ENCODE peak calls at places on chromosome 17, in eight cellular contexts. One of them, this sample, is unnamed.

GRCh38 chr17:37711113-37711512 is 33.7 kb downstream of the HNF1B start:
- DNase-seq in thoracic aorta: no peak
- DNase-seq in lung: no peak
- DNase-seq in AG10803: no peak
- DNase-seq in AG09309: no peak
- DNase-seq in transverse colon: no peak
- DNase-seq in lower leg skin: no peak
- DNase-seq in mucosa of descending colon: no peak
- DNase-seq in this sample: no peak

GRCh38 chr17:77216435-77216980 is 75.7 kb downstream of the SEC14L1 start:
- DNase-seq in lower leg skin: no peak
- DNase-seq in lung: no peak
- DNase-seq in AG10803: no peak
- DNase-seq in thoracic aorta: no peak
- DNase-seq in transverse colon: no peak
- DNase-seq in mucosa of descending colon: no peak
- DNase-seq in AG09309: no peak
- DNase-seq in this sample: no peak

GRCh38 chr17:81090361-81091133 is 55.6 kb downstream of the BAIAP2 start:
- DNase-seq in transverse colon: peak
- DNase-seq in AG10803: peak
- DNase-seq in lower leg skin: peak
- DNase-seq in lung: peak
- DNase-seq in AG09309: no peak
- DNase-seq in mucosa of descending colon: peak
- DNase-seq in thoracic aorta: no peak
- DNase-seq in this sample: no peak

GRCh38 chr17:71633391-71633849 is 487.4 kb upstream of the SOX9 start:
- DNase-seq in mucosa of descending colon: peak
- DNase-seq in AG09309: peak
- DNase-seq in AG10803: peak
- DNase-seq in thoracic aorta: no peak
- DNase-seq in lower leg skin: no peak
- DNase-seq in lung: no peak
- DNase-seq in transverse colon: peak
- DNase-seq in this sample: no peak

GRCh38 chr17:18968945-18969887 is 17.3 kb downstream of the SLC5A10 start:
- DNase-seq in lung: peak
- DNase-seq in mucosa of descending colon: peak
- DNase-seq in AG10803: no peak
- DNase-seq in lower leg skin: no peak
- DNase-seq in AG09309: no peak
- DNase-seq in thoracic aorta: no peak
- DNase-seq in transverse colon: peak
- DNase-seq in this sample: no peak

GRCh38 chr17:14813649-14814048 is 451.5 kb downstream of the PMP22 start:
- DNase-seq in AG09309: no peak
- DNase-seq in mucosa of descending colon: peak
- DNase-seq in thoracic aorta: no peak
- DNase-seq in lower leg skin: no peak
- DNase-seq in transverse colon: no peak
- DNase-seq in AG10803: no peak
- DNase-seq in lung: no peak
- DNase-seq in this sample: peak

GRCh38 chr17:73126716-73127473 is 34.4 kb upstream of the SLC39A11 start:
- DNase-seq in thoracic aorta: no peak
- DNase-seq in transverse colon: no peak
- DNase-seq in lower leg skin: no peak
- DNase-seq in AG09309: no peak
- DNase-seq in AG10803: no peak
- DNase-seq in mucosa of descending colon: no peak
- DNase-seq in lung: no peak
- DNase-seq in this sample: no peak

GRCh38 chr17:2689411-2690164 is 22.0 kb downstream of the CLUH start:
- DNase-seq in lower leg skin: peak
- DNase-seq in AG09309: no peak
- DNase-seq in AG10803: no peak
- DNase-seq in lung: no peak
- DNase-seq in thoracic aorta: no peak
- DNase-seq in mucosa of descending colon: no peak
- DNase-seq in transverse colon: no peak
- DNase-seq in this sample: peak

GRCh38 chr17:62823111-62823895 is 15.2 kb upstream of the MARCHF10 start:
- DNase-seq in transverse colon: no peak
- DNase-seq in lower leg skin: peak
- DNase-seq in AG10803: peak
- DNase-seq in thoracic aorta: no peak
- DNase-seq in lung: no peak
- DNase-seq in AG09309: no peak
- DNase-seq in mucosa of descending colon: no peak
- DNase-seq in this sample: no peak

GRCh38 chr17:72407336-72408121 is 286.7 kb downstream of the SOX9 start:
- DNase-seq in mucosa of descending colon: peak
- DNase-seq in AG10803: peak
- DNase-seq in thoracic aorta: peak
- DNase-seq in transverse colon: peak
- DNase-seq in AG09309: peak
- DNase-seq in lower leg skin: no peak
- DNase-seq in lung: peak
- DNase-seq in this sample: peak

GRCh38 chr17:40500709-40501108 is 714 bp downstream of the TNS4 start:
- DNase-seq in thoracic aorta: no peak
- DNase-seq in mucosa of descending colon: no peak
- DNase-seq in lower leg skin: peak
- DNase-seq in AG10803: no peak
- DNase-seq in lung: no peak
- DNase-seq in transverse colon: no peak
- DNase-seq in AG09309: no peak
- DNase-seq in this sample: no peak

GRCh38 chr17:39651908-39652634 is 13.1 kb upstream of the TCAP start:
- DNase-seq in AG09309: no peak
- DNase-seq in thoracic aorta: no peak
- DNase-seq in AG10803: no peak
- DNase-seq in mucosa of descending colon: no peak
- DNase-seq in transverse colon: peak
- DNase-seq in lung: no peak
- DNase-seq in lower leg skin: no peak
- DNase-seq in this sample: no peak

GRCh38 chr17:50689956-50690886 is 17.5 kb downstream of the ANKRD40 start:
- DNase-seq in AG10803: no peak
- DNase-seq in transverse colon: no peak
- DNase-seq in lung: no peak
- DNase-seq in thoracic aorta: no peak
- DNase-seq in mucosa of descending colon: no peak
- DNase-seq in AG09309: no peak
- DNase-seq in lower leg skin: peak
- DNase-seq in this sample: no peak

GRCh38 chr17:7501729-7502128 is 17.6 kb downstream of the POLR2A start:
- DNase-seq in AG10803: no peak
- DNase-seq in mucosa of descending colon: no peak
- DNase-seq in lower leg skin: no peak
- DNase-seq in transverse colon: no peak
- DNase-seq in AG09309: no peak
- DNase-seq in thoracic aorta: no peak
- DNase-seq in lung: no peak
- DNase-seq in this sample: no peak

GRCh38 chr17:7502171-7502847 is 18.1 kb downstream of the POLR2A start:
- DNase-seq in thoracic aorta: no peak
- DNase-seq in lower leg skin: no peak
- DNase-seq in AG10803: no peak
- DNase-seq in transverse colon: no peak
- DNase-seq in AG09309: no peak
- DNase-seq in mucosa of descending colon: no peak
- DNase-seq in lung: no peak
- DNase-seq in this sample: no peak

GRCh38 chr17:7503521-7503920 is 19.4 kb downstream of the POLR2A start:
- DNase-seq in lung: no peak
- DNase-seq in thoracic aorta: no peak
- DNase-seq in AG10803: no peak
- DNase-seq in transverse colon: no peak
- DNase-seq in lower leg skin: no peak
- DNase-seq in AG09309: no peak
- DNase-seq in mucosa of descending colon: no peak
- DNase-seq in this sample: no peak

GRCh38 chr17:7499161-7499560 is 15.0 kb downstream of the POLR2A start:
- DNase-seq in lower leg skin: no peak
- DNase-seq in mucosa of descending colon: no peak
- DNase-seq in AG10803: no peak
- DNase-seq in lung: no peak
- DNase-seq in transverse colon: no peak
- DNase-seq in thoracic aorta: no peak
- DNase-seq in AG09309: no peak
- DNase-seq in this sample: no peak

GRCh38 chr17:7502987-7503386 is 18.8 kb downstream of the POLR2A start:
- DNase-seq in mucosa of descending colon: no peak
- DNase-seq in AG09309: no peak
- DNase-seq in lower leg skin: no peak
- DNase-seq in AG10803: no peak
- DNase-seq in thoracic aorta: no peak
- DNase-seq in lung: no peak
- DNase-seq in transverse colon: no peak
- DNase-seq in this sample: no peak
- TF ChIP-seq CTCF in mucosa of descending colon: no peak
- TF ChIP-seq CTCF in AG09309: peak
- TF ChIP-seq CTCF in lower leg skin: no peak
- TF ChIP-seq CTCF in AG10803: no peak
- TF ChIP-seq CTCF in thoracic aorta: no peak
- TF ChIP-seq CTCF in lung: no peak
- TF ChIP-seq CTCF in transverse colon: no peak
- TF ChIP-seq CTCF in this sample: peak

GRCh38 chr17:7888184-7888920 is at the start of gene CHD3:
- DNase-seq in transverse colon: peak
- DNase-seq in AG09309: no peak
- DNase-seq in mucosa of descending colon: peak
- DNase-seq in AG10803: no peak
- DNase-seq in thoracic aorta: no peak
- DNase-seq in lower leg skin: peak
- DNase-seq in lung: peak
- DNase-seq in this sample: no peak

GRCh38 chr17:7885357-7886226 is 3.0 kb upstream of the CHD3 start:
- DNase-seq in AG10803: no peak
- DNase-seq in thoracic aorta: no peak
- DNase-seq in lung: peak
- DNase-seq in transverse colon: peak
- DNase-seq in lower leg skin: peak
- DNase-seq in mucosa of descending colon: peak
- DNase-seq in AG09309: no peak
- DNase-seq in this sample: peak

GRCh38 chr17:7887482-7888183 is 956 bp upstream of the CHD3 start:
- DNase-seq in transverse colon: peak
- DNase-seq in thoracic aorta: peak
- DNase-seq in AG09309: peak
- DNase-seq in lung: peak
- DNase-seq in lower leg skin: peak
- DNase-seq in AG10803: peak
- DNase-seq in mucosa of descending colon: peak
- DNase-seq in this sample: peak

GRCh38 chr17:7886227-7887037 is 2.2 kb upstream of the CHD3 start:
- DNase-seq in lower leg skin: peak
- DNase-seq in transverse colon: peak
- DNase-seq in AG09309: no peak
- DNase-seq in AG10803: no peak
- DNase-seq in thoracic aorta: no peak
- DNase-seq in lung: peak
- DNase-seq in mucosa of descending colon: peak
- DNase-seq in this sample: peak

DNA sequence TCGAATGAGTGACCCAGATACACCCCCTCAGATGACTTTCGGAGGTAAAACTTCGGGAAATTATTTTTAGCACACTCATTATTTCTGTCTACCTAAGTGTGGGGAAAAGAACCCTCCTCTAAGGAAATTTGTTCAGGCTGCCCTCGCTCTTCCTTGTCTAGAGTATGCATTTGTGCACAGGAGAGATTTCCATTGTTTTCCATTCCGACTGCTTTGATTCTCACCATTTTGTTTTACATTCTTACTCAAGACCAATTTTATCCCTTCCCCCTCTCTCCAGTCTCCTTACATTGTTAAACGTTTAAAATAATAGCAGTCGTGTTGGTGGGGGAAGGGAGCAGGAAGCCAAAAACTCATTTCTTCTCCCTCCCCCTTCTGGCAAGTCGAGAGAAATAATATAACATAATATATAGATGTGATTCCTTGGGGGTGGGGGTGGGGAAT is 1.5 kb upstream of the CHD3 start:
- DNase-seq in mucosa of descending colon: peak
- DNase-seq in AG10803: no peak
- DNase-seq in transverse colon: no peak
- DNase-seq in AG09309: no peak
- DNase-seq in thoracic aorta: no peak
- DNase-seq in lower leg skin: no peak
- DNase-seq in lung: no peak
- DNase-seq in this sample: no peak
- TF ChIP-seq CTCF in mucosa of descending colon: no peak
- TF ChIP-seq CTCF in AG10803: no peak
- TF ChIP-seq CTCF in transverse colon: no peak
- TF ChIP-seq CTCF in AG09309: no peak
- TF ChIP-seq CTCF in thoracic aorta: no peak
- TF ChIP-seq CTCF in lower leg skin: no peak
- TF ChIP-seq CTCF in lung: no peak
- TF ChIP-seq CTCF in this sample: no peak

GRCh38 chr17:9465216-9465921 is 110.3 kb downstream of the STX8 start:
- DNase-seq in lower leg skin: peak
- DNase-seq in AG09309: peak
- DNase-seq in lung: no peak
- DNase-seq in AG10803: peak
- DNase-seq in thoracic aorta: no peak
- DNase-seq in transverse colon: no peak
- DNase-seq in mucosa of descending colon: no peak
- DNase-seq in this sample: no peak
- TF ChIP-seq CTCF in lower leg skin: no peak
- TF ChIP-seq CTCF in AG09309: no peak
- TF ChIP-seq CTCF in lung: no peak
- TF ChIP-seq CTCF in AG10803: peak
- TF ChIP-seq CTCF in thoracic aorta: no peak
- TF ChIP-seq CTCF in transverse colon: no peak
- TF ChIP-seq CTCF in mucosa of descending colon: no peak
- TF ChIP-seq CTCF in this sample: no peak

GRCh38 chr17:5915337-5915736 is 154.8 kb upstream of the WSCD1 start:
- DNase-seq in thoracic aorta: no peak
- DNase-seq in AG09309: no peak
- DNase-seq in transverse colon: no peak
- DNase-seq in mucosa of descending colon: no peak
- DNase-seq in AG10803: no peak
- DNase-seq in lower leg skin: no peak
- DNase-seq in lung: no peak
- DNase-seq in this sample: no peak
- TF ChIP-seq CTCF in thoracic aorta: no peak
- TF ChIP-seq CTCF in AG09309: no peak
- TF ChIP-seq CTCF in transverse colon: no peak
- TF ChIP-seq CTCF in mucosa of descending colon: no peak
- TF ChIP-seq CTCF in AG10803: no peak
- TF ChIP-seq CTCF in lower leg skin: no peak
- TF ChIP-seq CTCF in lung: no peak
- TF ChIP-seq CTCF in this sample: no peak

GRCh38 chr17:42251115-42251514 is 25.1 kb downstream of the STAT5B start:
- DNase-seq in transverse colon: no peak
- DNase-seq in AG10803: no peak
- DNase-seq in mucosa of descending colon: no peak
- DNase-seq in lower leg skin: no peak
- DNase-seq in AG09309: no peak
- DNase-seq in thoracic aorta: no peak
- DNase-seq in lung: no peak
- DNase-seq in this sample: no peak
- TF ChIP-seq CTCF in transverse colon: no peak
- TF ChIP-seq CTCF in AG10803: peak
- TF ChIP-seq CTCF in mucosa of descending colon: no peak
- TF ChIP-seq CTCF in lower leg skin: no peak
- TF ChIP-seq CTCF in AG09309: peak
- TF ChIP-seq CTCF in thoracic aorta: no peak
- TF ChIP-seq CTCF in lung: no peak
- TF ChIP-seq CTCF in this sample: no peak

This sample was measured in GM20000.